ENCODE peak calls at places on chromosome 7, in six cellular contexts. S, C, W, Q, K and Z are unnamed samples.

GRCh38 chr7:32506266-32507054 is 11.2 kb downstream of the AVL9 start:
- DNase-seq in Q (no peak), S (no peak), W (no peak), K (no peak), C (no peak), Z (peak)

GRCh38 chr7:123692471-123692877 is 36.8 kb downstream of the LMOD2 start:
- DNase-seq in Q (no peak), K (no peak), C (no peak), W (no peak), S (no peak), Z (no peak)

GRCh38 chr7:121269798-121270197 is 59.0 kb upstream of the WNT16 start:
- DNase-seq in S (no peak), C (no peak), Q (no peak), K (no peak), W (no peak), Z (no peak)

GRCh38 chr7:132859199-132859598 is 222.7 kb downstream of the CHCHD3 start:
- DNase-seq in Q (no peak), W (no peak), S (no peak), K (no peak), C (no peak), Z (no peak)

GRCh38 chr7:17298102-17298839 is at the start of gene AHR:
- DNase-seq in W (peak), Q (peak), K (peak), S (peak), C (peak), Z (peak)

GRCh38 chr7:117019786-117020604 is 66.7 kb downstream of the ST7 start:
- DNase-seq in S (peak), W (peak), Q (peak), K (peak), C (no peak), Z (no peak)

GRCh38 chr7:41256186-41256945 is 446.5 kb downstream of the INHBA start:
- DNase-seq in C (no peak), Q (no peak), K (no peak), W (no peak), S (no peak), Z (peak)

GRCh38 chr7:44378744-44379143 is 53.4 kb upstream of the CAMK2B start:
- DNase-seq in W (no peak), C (no peak), S (no peak), Q (no peak), K (no peak), Z (peak)

GRCh38 chr7:22417349-22417748 is 60.4 kb upstream of the RAPGEF5 start:
- DNase-seq in S (peak), W (no peak), C (no peak), K (no peak), Q (no peak), Z (no peak)

GRCh38 chr7:144670251-144670650 is 165.6 kb downstream of the TPK1 start:
- DNase-seq in K (no peak), S (no peak), C (no peak), Q (no peak), W (no peak), Z (peak)

GRCh38 chr7:142880886-142881505 is 4.5 kb downstream of the TRPV6 start:
- DNase-seq in Q (no peak), W (peak), C (no peak), S (peak), K (no peak), Z (no peak)